ENCODE peak calls at places on chromosome 16, in five cellular contexts. L, N, G, W and M are unnamed samples.
A peak's percentile ranks its signal among the peaks of the same experiment; 100 is the strongest.

GRCh38 chr16:85296859-85297698 is 184.8 kb upstream of the CIBAR2 start:
- DNase-seq in G (no peak), L (peak; percentile 68), N (peak; percentile 64), W (peak; percentile 87), M (peak; percentile 38)

GRCh38 chr16:72985148-72985882 is 62.6 kb downstream of the ZFHX3 start:
- DNase-seq in G (no peak), L (no peak), N (no peak), W (no peak), M (peak; percentile 86)

GRCh38 chr16:88437367-88437964 is 15.6 kb upstream of the ZFPM1 start:
- DNase-seq in N (peak; percentile 73), W (peak; percentile 98), G (peak; percentile 58), L (no peak), M (no peak)

GRCh38 chr16:49631521-49632041 is 224.3 kb downstream of the ZNF423 start:
- DNase-seq in W (no peak), L (no peak), G (no peak), N (no peak), M (no peak)

GRCh38 chr16:88613293-88613692 is 25.1 kb upstream of the IL17C start:
- DNase-seq in W (no peak), N (no peak), L (no peak), G (no peak), M (no peak)

GRCh38 chr16:2966803-2967184 is 2.4 kb upstream of the PAQR4 start:
- DNase-seq in W (peak; percentile 56), N (peak; percentile 31), L (no peak), G (no peak), M (no peak)

GRCh38 chr16:88687676-88688012 is 1.3 kb upstream of the SNAI3 start:
- DNase-seq in G (no peak), L (no peak), W (no peak), N (no peak), M (no peak)

GRCh38 chr16:20938426-20938825 is 37.9 kb downstream of the LYRM1 start:
- DNase-seq in L (no peak), W (no peak), G (no peak), N (no peak), M (no peak)

GRCh38 chr16:65148804-65149203 is 26.9 kb upstream of the CDH11 start:
- DNase-seq in G (no peak), N (no peak), W (no peak), L (no peak), M (no peak)

GRCh38 chr16:19705131-19705501 is 12.9 kb downstream of the KNOP1 start:
- DNase-seq in W (no peak), L (no peak), G (no peak), N (no peak), M (no peak)

GRCh38 chr16:19703218-19703617 is 14.8 kb downstream of the KNOP1 start:
- DNase-seq in N (no peak), G (no peak), W (no peak), L (no peak), M (no peak)

GRCh38 chr16:19706846-19707245 is 11.2 kb downstream of the KNOP1 start:
- DNase-seq in L (no peak), N (no peak), W (no peak), G (no peak), M (no peak)

GRCh38 chr16:19705843-19706242 is 12.2 kb downstream of the KNOP1 start:
- DNase-seq in L (no peak), G (no peak), W (no peak), N (no peak), M (no peak)

GRCh38 chr16:19704321-19705130 is 13.5 kb downstream of the KNOP1 start:
- DNase-seq in W (no peak), L (no peak), N (no peak), G (peak; percentile 51), M (peak; percentile 64)
- H3K27ac ChIP-seq in W (no peak overlapping the region), L (peak overlapping the region; percentile 84), N (no peak overlapping the region), G (peak overlapping the region; percentile 4), M (peak overlapping the region; percentile 79)

DNA sequence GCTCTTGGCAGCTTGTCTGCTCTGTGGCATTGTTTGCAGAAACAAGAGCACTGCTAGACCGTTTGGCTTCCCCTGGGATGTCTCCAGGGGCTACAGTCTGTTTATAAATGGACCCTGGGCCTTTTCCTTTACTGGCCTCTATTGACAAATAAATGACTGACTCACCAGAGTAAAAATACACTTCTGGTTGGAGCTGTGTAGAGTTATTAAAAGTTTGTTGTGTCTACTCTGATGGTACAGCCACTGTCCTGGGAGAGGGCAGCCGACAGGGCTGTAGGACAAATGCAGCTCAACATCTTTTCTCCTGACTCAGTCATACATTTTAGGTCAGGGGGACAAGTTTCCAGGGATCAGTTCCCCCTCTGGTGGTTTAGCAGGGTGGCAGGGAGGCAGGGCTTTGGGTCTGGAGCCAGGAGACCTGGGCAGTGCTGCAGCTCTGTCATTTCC is 30.0 kb downstream of the FOXL1 start:
- DNase-seq in N (no peak), W (no peak), L (no peak), G (no peak), M (peak; percentile 38)
- H3K27me3 ChIP-seq in N (no peaks in the 10 kb centered on the region), W (no peaks in the 10 kb centered on the region), L (no peaks in the 10 kb centered on the region), G (peaks cover 4% of the 10 kb centered on the region), M (no peaks in the 10 kb centered on the region)

GRCh38 chr16:14423344-14423743 is 206.7 kb downstream of the PARN start:
- DNase-seq in N (no peak), L (no peak), W (no peak), G (no peak), M (no peak)

GRCh38 chr16:14428043-14428442 is 202.0 kb downstream of the PARN start:
- DNase-seq in W (no peak), L (no peak), G (no peak), N (no peak), M (no peak)

GRCh38 chr16:14424595-14424994 is 205.5 kb downstream of the PARN start:
- DNase-seq in L (no peak), G (no peak), W (no peak), N (no peak), M (no peak)

GRCh38 chr16:14427371-14427948 is 202.6 kb downstream of the PARN start:
- DNase-seq in W (no peak), L (no peak), N (no peak), G (no peak), M (no peak)
- H3K27ac ChIP-seq in W (no peak overlapping the region), L (no peak overlapping the region), N (no peak overlapping the region), G (no peak overlapping the region), M (no peak overlapping the region)

GRCh38 chr16:67157892-67158635 is 1.6 kb downstream of the TRADD start:
- DNase-seq in W (no peak), L (no peak), G (no peak), N (no peak), M (no peak)
- H3K27me3 ChIP-seq in W (peaks cover 91% of the 10 kb centered on the region), L (no peaks in the 10 kb centered on the region), G (no peaks in the 10 kb centered on the region), N (no peaks in the 10 kb centered on the region), M (no peaks in the 10 kb centered on the region)

GRCh38 chr16:57736419-57737281 is 1.1 kb downstream of the KATNB1 start:
- DNase-seq in G (no peak), L (no peak), W (no peak), N (peak; percentile 49), M (no peak)
- H3K27ac ChIP-seq in G (no peak overlapping the region), L (peak overlapping the region; percentile 84), W (no peak overlapping the region), N (peak overlapping the region; percentile 76), M (peak overlapping the region; percentile 72)

GRCh38 chr16:7644171-7644570 is 311.5 kb downstream of the RBFOX1 start:
- DNase-seq in W (no peak), N (no peak), L (no peak), G (no peak), M (no peak)
- H3K27me3 ChIP-seq in W (no peaks in the 10 kb centered on the region), N (no peaks in the 10 kb centered on the region), L (no peaks in the 10 kb centered on the region), G (no peaks in the 10 kb centered on the region), M (no peaks in the 10 kb centered on the region)